ENCODE peak calls at places on chromosomes 5 and 9, in six cellular contexts. I is HCT116, Z is H1, U is K562, K is GM12878, D is HepG2. F is an unnamed sample.

GRCh38 chr5:134115806-134116175 is 1.3 kb downstream of the TCF7 start:
- DNase-seq in I (no peak), Z (no peak), U (no peak), K (no peak), D (no peak), F (no peak)

GRCh38 chr5:170565077-170565476 is 61.3 kb downstream of the KCNIP1 start:
- DNase-seq in I (no peak), Z (no peak), U (no peak), K (no peak), D (no peak), F (no peak)

GRCh38 chr9:22815246-22815645 is 368.6 kb downstream of the DMRTA1 start:
- DNase-seq in I (no peak), Z (no peak), U (no peak), K (no peak), D (no peak), F (no peak)

GRCh38 chr9:97880336-97880735 is 27.3 kb downstream of the FOXE1 start:
- DNase-seq in I (no peak), Z (peak; percentile 31), U (no peak), K (no peak), D (no peak), F (no peak)

GRCh38 chr5:135386886-135387628 is 12.0 kb downstream of the MACROH2A1 start:
- DNase-seq in I (peak; percentile 62), Z (no peak), U (peak; percentile 83), K (no peak), D (peak; percentile 13), F (peak; percentile 26)

GRCh38 chr9:68690088-68690487 is 15.0 kb upstream of the PIP5K1B start:
- DNase-seq in I (no peak), Z (no peak), U (no peak), K (no peak), D (no peak), F (no peak)

GRCh38 chr9:14014209-14014608 is 299.7 kb downstream of the NFIB start:
- DNase-seq in I (no peak), Z (no peak), U (no peak), K (no peak), D (no peak), F (no peak)

GRCh38 chr5:53397845-53398244 is 82.6 kb upstream of the FST start:
- DNase-seq in I (peak; percentile 18), Z (no peak), U (no peak), K (no peak), D (no peak), F (no peak)

GRCh38 chr5:82817897-82818676 is 259.1 kb downstream of the TMEM167A start:
- DNase-seq in I (no peak), Z (no peak), U (no peak), K (no peak), D (no peak), F (no peak)

GRCh38 chr9:130961511-130962300 is 22.7 kb upstream of the FIBCD1 start:
- DNase-seq in I (no peak), Z (no peak), U (peak; percentile 60), K (no peak), D (no peak), F (no peak)

GRCh38 chr5:31598640-31599611 is 40.0 kb upstream of the PDZD2 start:
- DNase-seq in I (no peak), Z (no peak), U (no peak), K (no peak), D (no peak), F (peak; percentile 6)

GRCh38 chr9:69264526-69264925 is 60.5 kb upstream of the ENTREP1 start:
- DNase-seq in I (no peak), Z (no peak), U (no peak), K (no peak), D (no peak), F (no peak)

DNA sequence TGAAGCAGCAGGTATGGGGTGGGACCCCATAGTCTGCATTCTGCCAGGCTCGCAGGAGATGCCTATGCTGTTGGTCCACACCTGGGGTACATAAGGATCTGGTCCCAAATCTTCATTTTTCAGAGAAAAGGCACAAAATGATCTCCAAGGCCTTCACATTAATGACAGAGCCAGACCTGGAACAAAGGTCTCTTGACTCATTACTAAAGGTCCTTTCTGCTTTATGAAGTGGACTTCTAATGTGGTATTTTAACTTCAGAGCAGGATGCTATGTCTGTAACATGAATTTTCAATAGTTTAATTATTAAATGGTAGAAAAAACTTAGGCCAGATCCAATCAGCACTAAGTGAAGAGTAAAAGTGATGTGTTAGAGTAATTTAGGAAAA is 38.0 kb downstream of the DMGDH start:
- DNase-seq in I (no peak), Z (no peak), U (no peak), K (no peak), D (peak; percentile 10), F (no peak)
- TF ChIP-seq JUND in I (no peak), Z (no peak), U (no peak), K (no peak), D (no peak), F (no peak)

DNA sequence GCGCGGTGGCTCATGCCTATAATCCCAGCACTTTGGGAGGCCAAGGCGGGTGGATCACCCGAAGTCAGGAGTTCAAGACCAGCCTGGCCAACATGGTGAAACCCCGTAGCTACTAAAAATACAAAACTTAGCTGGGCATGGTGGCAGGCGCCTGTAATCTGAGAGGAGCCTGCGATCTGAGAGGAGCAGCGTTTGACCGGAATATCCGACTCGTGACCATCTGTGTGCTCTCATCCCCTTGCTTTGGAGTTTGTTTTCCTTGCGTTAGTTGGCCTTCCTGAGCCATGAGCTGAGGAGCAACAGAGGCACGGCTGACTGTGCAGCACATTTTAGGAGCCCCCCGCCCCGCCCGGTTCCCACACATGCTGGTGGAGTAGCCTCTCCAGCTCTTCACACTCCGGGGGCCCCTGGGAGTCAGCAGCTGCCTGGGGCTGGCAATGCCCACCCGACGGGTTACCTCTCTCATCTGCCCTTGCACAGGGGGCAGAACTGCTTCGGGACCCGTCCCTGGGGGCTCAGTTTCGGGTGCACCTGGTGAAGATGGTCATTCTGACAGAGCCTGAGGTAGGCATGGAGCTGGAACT is 3.0 kb downstream of the ADAMTS13 start:
- DNase-seq in I (no peak), Z (no peak), U (no peak), K (no peak), D (no peak), F (no peak)
- TF ChIP-seq JUND in I (no peak), Z (no peak), U (no peak), K (no peak), D (no peak), F (no peak)

GRCh38 chr5:154058055-154059038 is 19.6 kb downstream of the MFAP3 start:
- DNase-seq in I (peak; percentile 52), Z (no peak), U (no peak), K (peak; percentile 63), D (no peak), F (no peak)

GRCh38 chr5:154059039-154059430 is 20.3 kb downstream of the MFAP3 start:
- DNase-seq in I (no peak), Z (no peak), U (no peak), K (no peak), D (no peak), F (no peak)

GRCh38 chr5:154059583-154059982 is 20.8 kb downstream of the MFAP3 start:
- DNase-seq in I (no peak), Z (no peak), U (no peak), K (no peak), D (no peak), F (no peak)

GRCh38 chr5:154063372-154063771 is 24.6 kb downstream of the MFAP3 start:
- DNase-seq in I (no peak), Z (no peak), U (no peak), K (no peak), D (no peak), F (no peak)
- TF ChIP-seq JUND in I (no peak), Z (no peak), U (no peak), K (no peak), D (no peak), F (no peak)

DNA sequence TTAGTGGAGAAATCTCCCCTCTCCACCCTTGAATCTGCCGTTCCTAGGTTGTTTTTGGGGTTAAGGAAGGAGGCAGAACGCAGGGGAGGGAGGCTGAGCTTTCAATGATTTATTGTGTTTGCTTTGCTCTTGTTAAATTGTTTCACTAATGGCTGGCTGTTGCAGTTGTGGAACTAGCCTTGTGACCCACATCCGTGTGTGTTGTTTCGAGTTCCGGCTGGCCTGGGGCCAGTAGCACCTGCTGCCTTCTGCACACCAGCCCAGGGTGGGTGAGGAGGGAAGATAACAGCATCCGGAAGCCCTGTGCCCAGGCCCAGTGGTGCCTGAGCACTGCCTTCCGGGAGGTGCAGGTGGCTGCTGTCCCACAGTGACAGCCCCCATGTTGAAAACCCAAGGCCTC is 3.6 kb downstream of the ERGIC1 start:
- DNase-seq in I (no peak), Z (no peak), U (no peak), K (peak; percentile 73), D (no peak), F (peak; percentile 59)
- TF ChIP-seq JUND in I (no peak), Z (no peak), U (no peak), K (no peak), D (no peak), F (no peak)

GRCh38 chr5:962386-962785 is 46.2 kb upstream of the NKD2 start:
- DNase-seq in I (no peak), Z (no peak), U (no peak), K (no peak), D (no peak), F (no peak)

GRCh38 chr5:964821-965220 is 43.8 kb upstream of the NKD2 start:
- DNase-seq in I (no peak), Z (no peak), U (no peak), K (no peak), D (no peak), F (no peak)

GRCh38 chr5:962801-963200 is 45.8 kb upstream of the NKD2 start:
- DNase-seq in I (no peak), Z (no peak), U (no peak), K (no peak), D (no peak), F (no peak)

GRCh38 chr5:963310-963672 is 45.3 kb upstream of the NKD2 start:
- DNase-seq in I (no peak), Z (no peak), U (no peak), K (no peak), D (no peak), F (no peak)

GRCh38 chr5:963673-964531 is 44.7 kb upstream of the NKD2 start:
- DNase-seq in I (no peak), Z (no peak), U (peak; percentile 85), K (no peak), D (no peak), F (no peak)
- TF ChIP-seq JUND in I (no peak), Z (no peak), U (peak; percentile 41), K (no peak), D (no peak), F (no peak)

GRCh38 chr5:56410696-56411095 is 177.6 kb upstream of the ANKRD55 start:
- DNase-seq in I (no peak), Z (no peak), U (no peak), K (no peak), D (no peak), F (no peak)

GRCh38 chr5:56414056-56414455 is 180.9 kb upstream of the ANKRD55 start:
- DNase-seq in I (no peak), Z (no peak), U (no peak), K (no peak), D (no peak), F (no peak)

GRCh38 chr5:56412601-56413379 is 179.7 kb upstream of the ANKRD55 start:
- DNase-seq in I (no peak), Z (no peak), U (no peak), K (peak; percentile 80), D (no peak), F (no peak)

GRCh38 chr5:56419667-56420066 is 186.5 kb upstream of the ANKRD55 start:
- DNase-seq in I (no peak), Z (no peak), U (no peak), K (no peak), D (no peak), F (no peak)

GRCh38 chr5:56415356-56415765 is 182.2 kb upstream of the ANKRD55 start:
- DNase-seq in I (no peak), Z (no peak), U (peak; percentile 56), K (peak; percentile 92), D (no peak), F (no peak)
- TF ChIP-seq JUND in I (no peak), Z (no peak), U (peak; percentile 18), K (no peak), D (no peak), F (no peak)